ENCODE peak calls at places on chromosomes 4 and X, in nine cellular contexts. F is heart right ventricle, Y is dorsolateral prefrontal cortex, R is left ventricle myocardium inferior, T is thyroid gland, C is lower lobe of right lung, O is mucosa of descending colon, L is left lung, A is DND-41. J is an unnamed sample.

GRCh38 chr4:92334716-92335350 is 31.1 kb downstream of the GRID2 start:
- DNase-seq in C (no peak), F (no peak), R (no peak), L (no peak), O (no peak), T (peak; percentile 38), A (no peak), Y (no peak), J (no peak)

GRCh38 chr4:91684955-91685354 is 618.8 kb upstream of the GRID2 start:
- DNase-seq in L (no peak), C (no peak), Y (no peak), A (no peak), T (no peak), R (no peak), F (no peak), O (no peak), J (no peak)

GRCh38 chr4:101774807-101775206 is 15.7 kb upstream of the BANK1 start:
- DNase-seq in C (no peak), Y (no peak), O (no peak), F (no peak), R (no peak), T (no peak), A (no peak), L (no peak), J (no peak)

GRCh38 chr4:128776794-128777216 is 32.7 kb upstream of the JADE1 start:
- DNase-seq in T (peak; percentile 99), A (no peak), O (no peak), C (peak; percentile 87), Y (no peak), R (peak; percentile 66), F (peak; percentile 76), L (peak; percentile 85), J (no peak)

GRCh38 chr4:24892778-24893177 is 20.1 kb downstream of the CCDC149 start:
- DNase-seq in L (no peak), Y (no peak), O (no peak), T (no peak), C (no peak), R (no peak), F (no peak), A (no peak), J (no peak)

GRCh38 chrX:150587585-150588503 is 19.4 kb downstream of the MTM1 start:
- DNase-seq in T (peak; percentile 40), C (no peak), R (no peak), Y (no peak), A (peak; percentile 50), F (no peak), O (no peak), L (no peak), J (no peak)

GRCh38 chr4:127479031-127479622 is 153.6 kb upstream of the INTU start:
- DNase-seq in C (no peak), L (no peak), A (no peak), Y (no peak), F (no peak), T (no peak), R (no peak), O (no peak), J (peak; percentile 26)

GRCh38 chr4:185227131-185227551 is 17.7 kb downstream of the SNX25 start:
- DNase-seq in O (no peak), R (no peak), C (no peak), T (peak; percentile 47), Y (no peak), A (no peak), F (no peak), L (no peak), J (no peak)

GRCh38 chrX:125681507-125681906 is 361.8 kb downstream of the TEX13C start:
- DNase-seq in T (no peak), L (no peak), R (no peak), C (no peak), A (no peak), Y (no peak), F (no peak), O (no peak), J (no peak)

GRCh38 chr4:172153694-172154093 is 340.5 kb downstream of the GALNTL6 start:
- DNase-seq in L (no peak), Y (no peak), O (no peak), C (no peak), A (no peak), T (no peak), R (no peak), F (no peak), J (no peak)

GRCh38 chr4:171478181-171478580 is 335.0 kb upstream of the GALNTL6 start:
- DNase-seq in F (no peak), Y (no peak), O (no peak), A (no peak), T (no peak), R (no peak), L (no peak), C (no peak), J (no peak)

GRCh38 chr4:23504094-23504493 is 385.8 kb downstream of the PPARGC1A start:
- DNase-seq in A (no peak), C (no peak), R (no peak), Y (no peak), O (no peak), F (no peak), L (no peak), T (no peak), J (no peak)

GRCh38 chr4:170102426-170102825 is 12.7 kb upstream of the AADAT start:
- DNase-seq in F (no peak), T (no peak), O (no peak), R (no peak), C (no peak), A (no peak), Y (no peak), L (no peak), J (no peak)

GRCh38 chr4:81666491-81666890 is 194.8 kb upstream of the RASGEF1B start:
- DNase-seq in C (no peak), T (no peak), O (no peak), A (no peak), F (no peak), Y (no peak), L (no peak), R (no peak), J (no peak)

GRCh38 chr4:1982124-1983052 is 26.4 kb downstream of the NELFA start:
- DNase-seq in C (no peak), L (no peak), F (no peak), A (no peak), Y (no peak), R (no peak), O (no peak), T (no peak), J (no peak)

GRCh38 chrX:129737921-129738320 is 858 bp upstream of the XPNPEP2 start:
- DNase-seq in O (no peak), F (no peak), R (no peak), T (no peak), C (no peak), Y (no peak), A (no peak), L (no peak), J (no peak)

DNA sequence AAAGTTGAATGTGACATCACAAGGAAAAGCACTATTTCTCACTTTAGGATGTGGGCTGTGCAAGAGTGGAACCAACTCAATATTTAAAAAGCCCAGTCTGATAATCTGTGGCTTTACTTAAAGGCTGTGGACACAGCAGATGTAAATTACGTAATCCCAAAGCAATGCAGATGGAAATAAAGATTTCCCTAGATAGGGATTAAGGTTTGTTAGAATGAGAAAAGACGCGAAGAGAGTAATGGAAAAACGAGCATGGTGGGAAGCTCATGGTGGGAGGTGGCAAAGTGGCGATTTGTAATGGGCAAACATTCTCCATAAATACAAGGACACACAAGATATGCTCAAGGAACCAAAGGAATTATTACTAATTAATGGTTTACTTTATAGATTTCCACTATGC is 985.5 kb downstream of the FSTL5 start:
- DNase-seq in Y (no peak), C (no peak), T (no peak), O (no peak), F (no peak), L (no peak), R (no peak), A (no peak), J (no peak)
- H3K4me3 ChIP-seq in Y (no peak overlapping the region), C (no peak overlapping the region), T (no peak overlapping the region), O (no peak overlapping the region), F (no peak overlapping the region), L (no peak overlapping the region), R (no peak overlapping the region), A (no peak overlapping the region), J (no peak overlapping the region)

DNA sequence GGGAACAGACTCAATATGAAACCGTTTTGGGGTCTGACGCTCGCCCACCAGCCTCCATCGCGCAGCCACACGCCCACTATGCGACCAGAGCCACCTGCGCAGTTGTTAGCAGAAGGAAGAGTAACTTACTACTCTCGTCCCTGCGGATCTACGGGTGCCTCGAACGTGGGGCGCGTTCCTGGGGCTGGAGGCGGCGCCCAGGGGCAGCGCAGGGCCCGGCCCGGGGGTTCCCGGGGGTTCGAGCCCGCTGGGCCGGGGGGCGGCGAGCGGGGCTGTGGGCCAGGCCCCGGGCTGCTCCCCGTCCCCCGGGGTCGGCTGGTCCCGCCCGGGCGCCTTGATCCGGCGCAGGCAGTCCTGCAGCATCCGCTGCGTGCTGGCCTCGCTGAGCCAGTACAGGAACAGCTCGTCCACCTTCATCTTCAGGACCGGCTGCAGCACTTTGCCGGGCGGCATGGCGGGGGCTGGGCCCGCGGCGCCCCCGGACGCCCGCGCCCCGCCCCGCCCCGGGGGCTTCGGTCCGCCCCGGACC is 404 bp downstream of the PPP2R3B start:
- DNase-seq in A (peak; percentile 57), R (no peak), L (peak; percentile 86), F (no peak), T (no peak), Y (no peak), C (no peak), O (peak; percentile 61), J (no peak)
- H3K4me3 ChIP-seq in A (peak overlapping the region; percentile 81), R (peak overlapping the region; percentile 78), L (peak overlapping the region; percentile 77), F (peak overlapping the region; percentile 89), T (peak overlapping the region; percentile 98), Y (peak overlapping the region; percentile 99), C (peak overlapping the region; percentile 66), O (peak overlapping the region; percentile 66), J (peak overlapping the region; percentile 70)

GRCh38 chr4:124386648-124387047 is 325.9 kb downstream of the ANKRD50 start:
- DNase-seq in L (no peak), A (no peak), T (no peak), R (no peak), O (no peak), C (no peak), Y (no peak), F (no peak), J (peak; percentile 19)
- H3K4me3 ChIP-seq in L (no peak overlapping the region), A (no peak overlapping the region), T (no peak overlapping the region), R (no peak overlapping the region), O (no peak overlapping the region), C (no peak overlapping the region), Y (no peak overlapping the region), F (no peak overlapping the region), J (no peak overlapping the region)

DNA sequence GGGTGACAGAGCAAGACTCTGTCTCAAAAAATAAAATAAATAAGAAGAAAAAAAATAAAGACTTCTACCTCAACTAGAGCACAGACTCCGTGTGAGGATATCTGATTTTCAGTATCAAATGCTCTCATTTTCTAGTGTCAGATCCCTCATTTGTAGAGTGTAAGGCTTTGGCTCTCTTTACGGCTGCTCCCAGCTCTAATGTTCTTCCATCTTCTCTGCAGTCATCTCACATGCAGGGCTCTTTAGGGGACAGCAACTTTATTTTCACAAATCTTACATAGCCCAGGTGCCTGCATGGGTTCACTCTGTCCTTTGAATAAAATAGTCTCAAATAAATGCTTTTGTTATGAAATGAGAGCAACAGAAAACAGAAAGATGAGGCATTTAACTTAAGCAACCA is 19.2 kb upstream of the RHOH start:
- DNase-seq in F (no peak), Y (no peak), O (no peak), A (no peak), R (no peak), C (no peak), L (no peak), T (no peak), J (no peak)
- H3K4me3 ChIP-seq in F (no peak overlapping the region), Y (no peak overlapping the region), O (no peak overlapping the region), A (no peak overlapping the region), R (no peak overlapping the region), C (no peak overlapping the region), L (no peak overlapping the region), T (no peak overlapping the region), J (no peak overlapping the region)